ENCODE peak calls at places on chromosomes 12 and 14, in four cellular contexts. H is suprapubic skin, P is transverse colon, K is breast epithelium. U is an unnamed sample.

GRCh38 chr14:100067971-100068959 is 3.0 kb downstream of the EVL start:
- DNase-seq in H (peak), P (peak), K (no peak), U (peak)

GRCh38 chr12:106415134-106415533 is 57.6 kb downstream of the POLR3B start:
- DNase-seq in H (no peak), P (no peak), K (no peak), U (peak)

GRCh38 chr12:104132351-104132956 is 5.6 kb downstream of the NFYB start:
- DNase-seq in H (no peak), P (no peak), K (no peak), U (no peak)

GRCh38 chr14:94021001-94021400 is 5.1 kb upstream of the OTUB2 start:
- DNase-seq in H (no peak), P (no peak), K (no peak), U (peak)

GRCh38 chr12:90290980-90291975 is 582.6 kb upstream of the ATP2B1 start:
- DNase-seq in H (no peak), P (no peak), K (no peak), U (no peak)

GRCh38 chr12:24960222-24960855 is 11.4 kb upstream of the BCAT1 start:
- DNase-seq in H (no peak), P (peak), K (no peak), U (no peak)

GRCh38 chr12:5442251-5443006 is 10.5 kb downstream of the NTF3 start:
- DNase-seq in H (no peak), P (no peak), K (no peak), U (peak)

GRCh38 chr14:30641207-30641606 is 19.1 kb downstream of the SCFD1 start:
- DNase-seq in H (no peak), P (no peak), K (no peak), U (no peak)

GRCh38 chr12:19946549-19946948 is 421.8 kb upstream of the PDE3A start:
- DNase-seq in H (no peak), P (no peak), K (no peak), U (peak)

GRCh38 chr14:76919811-76920571 is 93.8 kb downstream of the LRRC74A start:
- DNase-seq in H (no peak), P (peak), K (no peak), U (no peak)

GRCh38 chr14:49250517-49250916 is 335.7 kb downstream of the RPS29 start:
- DNase-seq in H (no peak), P (no peak), K (no peak), U (no peak)

GRCh38 chr14:48974994-48975393 is 611.2 kb downstream of the RPS29 start:
- DNase-seq in H (no peak), P (no peak), K (no peak), U (no peak)

GRCh38 chr14:60514378-60515243 is 5.7 kb downstream of the SIX6 start:
- DNase-seq in H (no peak), P (no peak), K (no peak), U (no peak)

GRCh38 chr14:89823732-89824131 is 130.8 kb downstream of the EFCAB11 start:
- DNase-seq in H (no peak), P (no peak), K (no peak), U (no peak)

GRCh38 chr14:21136024-21136423 is 19.8 kb downstream of the OR5AU1 start:
- DNase-seq in H (no peak), P (no peak), K (no peak), U (no peak)

GRCh38 chr14:69895109-69895508 is 15.9 kb downstream of the SMOC1 start:
- DNase-seq in H (no peak), P (no peak), K (no peak), U (no peak)

GRCh38 chr12:132338781-132339180 is 9.4 kb upstream of the GALNT9 start:
- DNase-seq in H (no peak), P (no peak), K (no peak), U (no peak)

GRCh38 chr14:91867316-91867988 is at the start of gene TC2N:
- DNase-seq in H (no peak), P (no peak), K (no peak), U (no peak)

GRCh38 chr12:95169368-95169767 is 47.9 kb downstream of the FGD6 start:
- DNase-seq in H (no peak), P (peak), K (no peak), U (peak)

GRCh38 chr14:95698287-95698686 is 12.1 kb downstream of the TCL1B start:
- DNase-seq in H (no peak), P (no peak), K (no peak), U (no peak)

GRCh38 chr12:108123382-108123781 is 5.7 kb upstream of the WSCD2 start:
- DNase-seq in H (no peak), P (no peak), K (no peak), U (no peak)
- TF ChIP-seq POLR2A in H (no peak), P (no peak), K (no peak), U (no peak)

GRCh38 chr14:103696466-103697071 is 18.7 kb downstream of the XRCC3 start:
- DNase-seq in H (peak), P (peak), K (peak), U (no peak)
- TF ChIP-seq POLR2A in H (no peak), P (no peak), K (no peak), U (no peak)

DNA sequence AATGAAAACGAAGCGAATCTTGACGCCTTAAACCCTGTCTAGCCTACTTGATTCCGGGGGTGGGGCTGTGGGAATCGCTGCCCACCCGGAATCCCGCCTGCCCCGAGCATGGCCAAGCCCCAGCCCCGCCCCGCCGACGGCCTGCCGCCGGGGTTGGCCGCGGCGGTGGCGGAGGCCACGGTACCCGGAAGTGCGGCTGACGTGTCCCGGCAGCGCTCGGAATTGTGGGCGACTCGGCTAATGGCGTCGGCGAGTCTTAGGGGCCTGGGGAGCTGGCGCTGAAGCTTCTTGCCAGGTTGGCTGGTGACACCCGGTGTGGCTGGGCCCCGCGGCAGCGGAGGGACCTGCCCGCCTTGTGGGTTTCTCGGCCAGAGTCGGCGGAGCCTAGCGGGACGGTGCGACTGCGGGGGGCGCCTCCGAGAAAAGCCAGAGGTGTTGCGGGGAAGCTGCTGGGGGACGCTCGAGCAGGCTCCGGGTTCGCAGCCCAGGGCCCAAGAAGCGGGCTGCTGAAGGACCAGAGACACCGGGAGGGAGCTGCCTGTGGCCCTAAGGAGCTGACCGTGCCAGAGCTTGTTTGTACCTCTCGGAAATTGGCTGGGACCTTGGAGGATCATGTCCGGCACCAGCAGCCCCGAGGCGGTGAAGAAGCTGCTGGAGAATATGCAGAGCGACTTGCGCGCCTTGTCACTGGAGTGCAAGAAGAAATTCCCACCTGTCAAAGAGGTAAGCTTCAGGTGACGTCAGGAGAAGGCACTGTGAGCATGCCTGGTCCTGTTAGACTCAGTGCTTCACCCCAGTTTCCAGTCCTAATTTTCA is at the start of gene MON2:
- DNase-seq in H (peak), P (peak), K (peak), U (peak)
- TF ChIP-seq POLR2A in H (peak), P (peak), K (peak), U (peak)

GRCh38 chr14:29320261-29320660 is 553.7 kb downstream of the FOXG1 start:
- DNase-seq in H (no peak), P (no peak), K (no peak), U (no peak)

GRCh38 chr14:29321646-29322045 is 555.1 kb downstream of the FOXG1 start:
- DNase-seq in H (no peak), P (no peak), K (no peak), U (no peak)

GRCh38 chr14:29311983-29312382 is 545.4 kb downstream of the FOXG1 start:
- DNase-seq in H (no peak), P (no peak), K (no peak), U (no peak)

GRCh38 chr14:29316936-29317335 is 550.3 kb downstream of the FOXG1 start:
- DNase-seq in H (no peak), P (no peak), K (no peak), U (no peak)

GRCh38 chr14:29317423-29317822 is 550.8 kb downstream of the FOXG1 start:
- DNase-seq in H (no peak), P (no peak), K (no peak), U (no peak)
- TF ChIP-seq POLR2A in H (no peak), P (no peak), K (no peak), U (no peak)

GRCh38 chr12:26711569-26711968 is 121.4 kb downstream of the ITPR2 start:
- DNase-seq in H (no peak), P (no peak), K (no peak), U (no peak)
- TF ChIP-seq POLR2A in H (no peak), P (no peak), K (no peak), U (no peak)

GRCh38 chr12:1595026-1595561 is 713 bp upstream of the FBXL14 start:
- DNase-seq in H (no peak), P (peak), K (no peak), U (no peak)
- TF ChIP-seq POLR2A in H (no peak), P (no peak), K (no peak), U (no peak)

U was measured in H54.